ENCODE peak calls at places on chromosomes 4 and X, in six cellular contexts. One of them, this sample, is unnamed.

GRCh38 chrX:136847874-136848273 is 32.7 kb downstream of the RBMX start:
- DNase-seq in K562: peak
- DNase-seq in WTC11: no peak
- DNase-seq in GM12878: no peak
- DNase-seq in HepG2: no peak
- DNase-seq in H1: no peak
- DNase-seq in this sample: no peak

GRCh38 chr4:141131738-141132688 is 1.3 kb downstream of the RNF150 start:
- DNase-seq in K562: no peak
- DNase-seq in WTC11: peak
- DNase-seq in GM12878: no peak
- DNase-seq in HepG2: no peak
- DNase-seq in H1: peak
- DNase-seq in this sample: peak

GRCh38 chrX:24245201-24245600 is 68.7 kb downstream of the SUPT20HL2 start:
- DNase-seq in K562: no peak
- DNase-seq in WTC11: no peak
- DNase-seq in GM12878: no peak
- DNase-seq in HepG2: no peak
- DNase-seq in H1: no peak
- DNase-seq in this sample: no peak

GRCh38 chrX:9707306-9708015 is 58.2 kb downstream of the GPR143 start:
- DNase-seq in K562: no peak
- DNase-seq in WTC11: no peak
- DNase-seq in GM12878: no peak
- DNase-seq in HepG2: no peak
- DNase-seq in H1: no peak
- DNase-seq in this sample: peak

GRCh38 chr4:110287130-110287529 is 88.7 kb upstream of the ELOVL6 start:
- DNase-seq in K562: no peak
- DNase-seq in WTC11: no peak
- DNase-seq in GM12878: peak
- DNase-seq in HepG2: no peak
- DNase-seq in H1: no peak
- DNase-seq in this sample: no peak

GRCh38 chr4:154529737-154530136 is 20.5 kb downstream of the PLRG1 start:
- DNase-seq in K562: no peak
- DNase-seq in WTC11: no peak
- DNase-seq in GM12878: no peak
- DNase-seq in HepG2: no peak
- DNase-seq in H1: no peak
- DNase-seq in this sample: no peak

GRCh38 chrX:1591863-1592127 is 391 bp downstream of the AKAP17A start:
- DNase-seq in K562: no peak
- DNase-seq in WTC11: no peak
- DNase-seq in GM12878: no peak
- DNase-seq in HepG2: no peak
- DNase-seq in H1: no peak
- DNase-seq in this sample: no peak

GRCh38 chr4:156734965-156735895 is 236.4 kb downstream of the PDGFC start:
- DNase-seq in K562: no peak
- DNase-seq in WTC11: no peak
- DNase-seq in GM12878: no peak
- DNase-seq in HepG2: no peak
- DNase-seq in H1: no peak
- DNase-seq in this sample: no peak

GRCh38 chr4:28686618-28687017 is 1826.0 kb downstream of the STIM2 start:
- DNase-seq in K562: peak
- DNase-seq in WTC11: peak
- DNase-seq in GM12878: no peak
- DNase-seq in HepG2: peak
- DNase-seq in H1: peak
- DNase-seq in this sample: peak

GRCh38 chr4:70600305-70600704 is 8.2 kb downstream of the AMBN start:
- DNase-seq in K562: no peak
- DNase-seq in WTC11: no peak
- DNase-seq in GM12878: no peak
- DNase-seq in HepG2: no peak
- DNase-seq in H1: no peak
- DNase-seq in this sample: no peak

GRCh38 chrX:76454456-76454927 is 27.0 kb downstream of the MAGEE1 start:
- DNase-seq in K562: peak
- DNase-seq in WTC11: peak
- DNase-seq in GM12878: no peak
- DNase-seq in HepG2: peak
- DNase-seq in H1: peak
- DNase-seq in this sample: peak

GRCh38 chr4:66658809-66659208 is 886.5 kb downstream of the CENPC start:
- DNase-seq in K562: no peak
- DNase-seq in WTC11: no peak
- DNase-seq in GM12878: no peak
- DNase-seq in HepG2: no peak
- DNase-seq in H1: no peak
- DNase-seq in this sample: no peak

GRCh38 chr4:76984788-76985211 is 35.2 kb downstream of the SEPTIN11 start:
- DNase-seq in K562: no peak
- DNase-seq in WTC11: no peak
- DNase-seq in GM12878: no peak
- DNase-seq in HepG2: peak
- DNase-seq in H1: no peak
- DNase-seq in this sample: no peak

GRCh38 chr4:8703857-8704495 is 111.4 kb downstream of the CPZ start:
- DNase-seq in K562: no peak
- DNase-seq in WTC11: peak
- DNase-seq in GM12878: no peak
- DNase-seq in HepG2: no peak
- DNase-seq in H1: peak
- DNase-seq in this sample: no peak

GRCh38 chr4:35526456-35526855 is 717.9 kb downstream of the ARAP2 start:
- DNase-seq in K562: no peak
- DNase-seq in WTC11: no peak
- DNase-seq in GM12878: no peak
- DNase-seq in HepG2: no peak
- DNase-seq in H1: no peak
- DNase-seq in this sample: no peak

GRCh38 chr4:29058519-29058918 is 1661.7 kb upstream of the PCDH7 start:
- DNase-seq in K562: no peak
- DNase-seq in WTC11: no peak
- DNase-seq in GM12878: no peak
- DNase-seq in HepG2: no peak
- DNase-seq in H1: no peak
- DNase-seq in this sample: no peak

GRCh38 chr4:80005863-80006262 is 67.2 kb downstream of the ANTXR2 start:
- DNase-seq in K562: peak
- DNase-seq in WTC11: no peak
- DNase-seq in GM12878: no peak
- DNase-seq in HepG2: peak
- DNase-seq in H1: no peak
- DNase-seq in this sample: no peak

GRCh38 chrX:41921492-41922124 is 1.7 kb downstream of the CASK start:
- DNase-seq in K562: no peak
- DNase-seq in WTC11: no peak
- DNase-seq in GM12878: peak
- DNase-seq in HepG2: peak
- DNase-seq in H1: no peak
- DNase-seq in this sample: no peak

GRCh38 chrX:12971282-12972003 is 3.5 kb upstream of the TMSB4X start:
- DNase-seq in K562: no peak
- DNase-seq in WTC11: no peak
- DNase-seq in GM12878: no peak
- DNase-seq in HepG2: no peak
- DNase-seq in H1: no peak
- DNase-seq in this sample: no peak

GRCh38 chr4:102343964-102344519 is 1.2 kb downstream of the SLC39A8 start:
- DNase-seq in K562: peak
- DNase-seq in WTC11: no peak
- DNase-seq in GM12878: peak
- DNase-seq in HepG2: no peak
- DNase-seq in H1: no peak
- DNase-seq in this sample: no peak

GRCh38 chrX:37993857-37994619 is 12.3 kb upstream of the SYTL5 start:
- DNase-seq in K562: peak
- DNase-seq in WTC11: peak
- DNase-seq in GM12878: peak
- DNase-seq in HepG2: peak
- DNase-seq in H1: no peak
- DNase-seq in this sample: peak

GRCh38 chrX:13396887-13397286 is 77.0 kb upstream of the ATXN3L start:
- DNase-seq in K562: no peak
- DNase-seq in WTC11: no peak
- DNase-seq in GM12878: no peak
- DNase-seq in HepG2: no peak
- DNase-seq in H1: no peak
- DNase-seq in this sample: no peak

GRCh38 chr4:116018831-116019230 is 905.4 kb upstream of the NDST4 start:
- DNase-seq in K562: no peak
- DNase-seq in WTC11: no peak
- DNase-seq in GM12878: no peak
- DNase-seq in HepG2: no peak
- DNase-seq in H1: no peak
- DNase-seq in this sample: no peak

GRCh38 chr4:116020141-116020722 is 906.8 kb upstream of the NDST4 start:
- DNase-seq in K562: no peak
- DNase-seq in WTC11: no peak
- DNase-seq in GM12878: no peak
- DNase-seq in HepG2: no peak
- DNase-seq in H1: no peak
- DNase-seq in this sample: peak

GRCh38 chr4:116015549-116015948 is 902.1 kb upstream of the NDST4 start:
- DNase-seq in K562: no peak
- DNase-seq in WTC11: no peak
- DNase-seq in GM12878: no peak
- DNase-seq in HepG2: no peak
- DNase-seq in H1: no peak
- DNase-seq in this sample: no peak

GRCh38 chr4:116016201-116016600 is 902.8 kb upstream of the NDST4 start:
- DNase-seq in K562: no peak
- DNase-seq in WTC11: no peak
- DNase-seq in GM12878: no peak
- DNase-seq in HepG2: no peak
- DNase-seq in H1: no peak
- DNase-seq in this sample: peak

DNA sequence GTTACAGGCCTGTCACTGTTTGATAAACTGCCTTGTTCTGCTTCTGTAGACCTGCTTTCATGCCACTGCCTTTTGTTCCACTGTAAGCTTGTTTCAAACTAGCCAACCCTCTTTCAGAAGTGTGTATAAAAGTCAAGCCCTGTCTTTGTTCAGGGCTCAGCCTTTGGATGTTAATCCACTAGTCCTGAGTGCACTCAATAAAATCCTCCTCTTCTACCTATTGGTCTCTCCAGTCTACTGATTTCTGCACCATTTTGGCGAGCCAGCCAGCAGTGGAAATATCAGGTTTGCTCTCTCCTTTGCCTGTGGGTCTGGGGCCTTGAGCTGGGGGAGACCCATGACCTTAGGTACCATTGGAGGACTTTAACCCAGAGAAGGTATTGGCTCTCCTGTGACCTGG is 901.6 kb upstream of the NDST4 start:
- DNase-seq in K562: no peak
- DNase-seq in WTC11: no peak
- DNase-seq in GM12878: no peak
- DNase-seq in HepG2: no peak
- DNase-seq in H1: no peak
- DNase-seq in this sample: peak
- TF ChIP-seq CREB1 in K562: no peak
- TF ChIP-seq CREB1 in WTC11: no peak
- TF ChIP-seq CREB1 in GM12878: no peak
- TF ChIP-seq CREB1 in HepG2: no peak
- TF ChIP-seq CREB1 in H1: no peak
- TF ChIP-seq CREB1 in this sample: peak

GRCh38 chrX:128294198-128294597 is 242.0 kb upstream of the ACTRT1 start:
- DNase-seq in K562: no peak
- DNase-seq in WTC11: no peak
- DNase-seq in GM12878: no peak
- DNase-seq in HepG2: no peak
- DNase-seq in H1: no peak
- DNase-seq in this sample: no peak
- TF ChIP-seq CREB1 in K562: no peak
- TF ChIP-seq CREB1 in WTC11: no peak
- TF ChIP-seq CREB1 in GM12878: no peak
- TF ChIP-seq CREB1 in HepG2: no peak
- TF ChIP-seq CREB1 in H1: no peak
- TF ChIP-seq CREB1 in this sample: no peak

GRCh38 chrX:70134116-70134477 is 850 bp downstream of the IGBP1 start:
- DNase-seq in K562: peak
- DNase-seq in WTC11: no peak
- DNase-seq in GM12878: no peak
- DNase-seq in HepG2: peak
- DNase-seq in H1: no peak
- DNase-seq in this sample: peak
- TF ChIP-seq CREB1 in K562: no peak
- TF ChIP-seq CREB1 in WTC11: no peak
- TF ChIP-seq CREB1 in GM12878: no peak
- TF ChIP-seq CREB1 in HepG2: no peak
- TF ChIP-seq CREB1 in H1: no peak
- TF ChIP-seq CREB1 in this sample: no peak

GRCh38 chr4:83498187-83498586 is 13.3 kb upstream of the ABRAXAS1 start:
- DNase-seq in K562: no peak
- DNase-seq in WTC11: no peak
- DNase-seq in GM12878: no peak
- DNase-seq in HepG2: no peak
- DNase-seq in H1: no peak
- DNase-seq in this sample: no peak
- TF ChIP-seq CREB1 in K562: no peak
- TF ChIP-seq CREB1 in WTC11: no peak
- TF ChIP-seq CREB1 in GM12878: no peak
- TF ChIP-seq CREB1 in HepG2: no peak
- TF ChIP-seq CREB1 in H1: no peak
- TF ChIP-seq CREB1 in this sample: no peak

GRCh38 chr4:113773756-113774155 is 12.2 kb upstream of the CAMK2D start:
- DNase-seq in K562: no peak
- DNase-seq in WTC11: no peak
- DNase-seq in GM12878: no peak
- DNase-seq in HepG2: no peak
- DNase-seq in H1: no peak
- DNase-seq in this sample: no peak
- TF ChIP-seq CREB1 in K562: no peak
- TF ChIP-seq CREB1 in WTC11: no peak
- TF ChIP-seq CREB1 in GM12878: no peak
- TF ChIP-seq CREB1 in HepG2: no peak
- TF ChIP-seq CREB1 in H1: no peak
- TF ChIP-seq CREB1 in this sample: no peak

GRCh38 chr4:122224348-122224747 is 72.2 kb downstream of the BLTP1 start:
- DNase-seq in K562: peak
- DNase-seq in WTC11: peak
- DNase-seq in GM12878: no peak
- DNase-seq in HepG2: no peak
- DNase-seq in H1: no peak
- DNase-seq in this sample: peak
- TF ChIP-seq CREB1 in K562: no peak
- TF ChIP-seq CREB1 in WTC11: no peak
- TF ChIP-seq CREB1 in GM12878: no peak
- TF ChIP-seq CREB1 in HepG2: no peak
- TF ChIP-seq CREB1 in H1: no peak
- TF ChIP-seq CREB1 in this sample: no peak

DNA sequence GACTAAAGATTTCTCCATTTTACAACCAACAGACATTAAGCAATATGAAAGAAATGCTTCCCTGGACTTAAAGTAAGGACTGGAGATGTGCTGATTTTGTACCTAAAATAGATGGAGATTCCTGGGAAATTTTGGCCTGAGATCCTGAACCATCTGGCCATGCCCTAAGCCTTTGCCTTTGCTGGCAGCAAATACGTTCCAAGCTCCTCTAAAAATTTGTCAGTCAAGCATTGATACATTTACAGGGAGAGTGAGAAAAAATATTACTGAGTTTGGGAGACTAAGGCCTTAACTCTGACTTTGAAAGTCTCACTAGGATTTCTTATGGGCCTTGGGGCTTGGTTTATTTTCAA is 63.9 kb downstream of the FHDC1 start:
- DNase-seq in K562: no peak
- DNase-seq in WTC11: no peak
- DNase-seq in GM12878: no peak
- DNase-seq in HepG2: no peak
- DNase-seq in H1: no peak
- DNase-seq in this sample: no peak
- TF ChIP-seq CREB1 in K562: no peak
- TF ChIP-seq CREB1 in WTC11: no peak
- TF ChIP-seq CREB1 in GM12878: no peak
- TF ChIP-seq CREB1 in HepG2: no peak
- TF ChIP-seq CREB1 in H1: no peak
- TF ChIP-seq CREB1 in this sample: no peak